ENCODE peak calls at places on chromosomes 12 and 14, in five cellular contexts. E is stimulated activated naive B cell treated with anti-CD40 and anti-IgM and Interleukin-4, amounts not matched to agents 10 μg/mL and 1 μg/mL and 100 μg/mL, for 72 hours; T is pancreas; O is A549; P is activated CD8-positive, alpha-beta memory T cell treated with anti-CD3 and anti-CD28 coated beads, Interleukin-2, amount 10 ng/mL, durations not matched to agents 7 days and 5 days. D is an unnamed sample.

GRCh38 chr14:72476657-72477499 is 417.0 kb downstream of the DPF3 start:
- ATAC-seq in E (peak), T (peak), O (no peak), P (peak), D (no peak)

GRCh38 chr12:130478786-130479185 is 141.1 kb downstream of the PIWIL1 start:
- ATAC-seq in E (peak), T (no peak), O (peak), P (no peak), D (peak)

GRCh38 chr12:22539055-22539454 is 5.3 kb downstream of the C2CD5 start:
- ATAC-seq in E (peak), T (no peak), O (no peak), P (no peak), D (no peak)

GRCh38 chr14:77267937-77268699 is 2.9 kb downstream of the NGB start:
- ATAC-seq in E (no peak), T (no peak), O (no peak), P (no peak), D (no peak)

GRCh38 chr12:130249376-130249775 is 87.1 kb downstream of the FZD10 start:
- ATAC-seq in E (no peak), T (no peak), O (no peak), P (no peak), D (no peak)

GRCh38 chr12:69932154-69932553 is 107.1 kb downstream of the MYRFL start:
- ATAC-seq in E (no peak), T (no peak), O (no peak), P (no peak), D (no peak)

GRCh38 chr12:93449277-93449676 is 7.5 kb upstream of the UBE2N start:
- ATAC-seq in E (peak), T (peak), O (no peak), P (no peak), D (no peak)

GRCh38 chr14:71467419-71467818 is 464.8 kb upstream of the RGS6 start:
- ATAC-seq in E (no peak), T (no peak), O (no peak), P (no peak), D (no peak)

GRCh38 chr12:5034605-5035004 is 9.1 kb upstream of the KCNA5 start:
- ATAC-seq in E (no peak), T (no peak), O (no peak), P (peak), D (no peak)

GRCh38 chr12:111791507-111791906 is 24.8 kb downstream of the ALDH2 start:
- ATAC-seq in E (no peak), T (no peak), O (no peak), P (no peak), D (no peak)

GRCh38 chr12:51441583-51441982 is 17.0 kb downstream of the SLC4A8 start:
- ATAC-seq in E (no peak), T (no peak), O (no peak), P (no peak), D (no peak)

GRCh38 chr14:73696466-73697390 is 17.5 kb downstream of the PNMA1 start:
- ATAC-seq in E (peak), T (no peak), O (peak), P (peak), D (no peak)

D was measured in gastroesophageal sphincter.